ENCODE peak calls at places on chromosomes 1 and 21, in four cellular contexts. G is spleen, J is fibroblast of lung, Z is lower lobe of right lung. I is an unnamed sample. For H3K36me3 and H3K27me3, the result is how much of the 10 kb centered on the place peaks cover.

GRCh38 chr1:211133841-211134669 is at the start of gene KCNH1:
- DNase-seq in G (peak), J (peak), Z (peak), I (peak)

GRCh38 chr21:46056450-46056903 is 41.4 kb upstream of the COL6A2 start:
- DNase-seq in Z (peak), G (peak), J (peak), I (no peak)

GRCh38 chr1:17377325-17377953 is 5.4 kb downstream of the PADI6 start:
- DNase-seq in J (no peak), Z (no peak), G (no peak), I (no peak)

GRCh38 chr1:47424336-47424982 is 8.4 kb downstream of the FOXE3 start:
- DNase-seq in Z (no peak), J (peak), G (no peak), I (no peak)

GRCh38 chr1:155185783-155186265 is 12.2 kb downstream of the TRIM46 start:
- DNase-seq in G (no peak), Z (peak), J (no peak), I (no peak)

GRCh38 chr1:220139966-220140365 is 46.0 kb downstream of the IARS2 start:
- DNase-seq in G (no peak), J (no peak), Z (no peak), I (no peak)

GRCh38 chr1:21175670-21176581 is 771 bp downstream of the EIF4G3 start:
- DNase-seq in Z (peak), J (no peak), G (peak), I (peak)

GRCh38 chr1:67575861-67576260 is 109.1 kb upstream of the GADD45A start:
- DNase-seq in G (no peak), Z (no peak), J (peak), I (no peak)

GRCh38 chr1:220924331-220924730 is 45.1 kb downstream of the HLX start:
- DNase-seq in G (no peak), Z (no peak), J (no peak), I (no peak)

GRCh38 chr1:198278922-198279321 is 122.1 kb downstream of the NEK7 start:
- DNase-seq in G (no peak), Z (no peak), J (peak), I (no peak)

GRCh38 chr1:110559157-110559556 is 40.2 kb upstream of the KCNA10 start:
- DNase-seq in G (no peak), Z (no peak), J (no peak), I (no peak)

GRCh38 chr21:25536752-25537151 is 70.5 kb downstream of the MRPL39 start:
- DNase-seq in Z (no peak), G (no peak), J (no peak), I (no peak)

GRCh38 chr1:110580244-110580643 is 25.9 kb downstream of the KCNA2 start:
- DNase-seq in G (no peak), J (no peak), Z (no peak), I (no peak)

GRCh38 chr1:187848321-187848720 is 1019.6 kb downstream of the PLA2G4A start:
- DNase-seq in J (no peak), G (no peak), Z (no peak), I (no peak)

GRCh38 chr1:221188531-221188930 is 309.3 kb downstream of the HLX start:
- DNase-seq in J (no peak), G (no peak), Z (no peak), I (no peak)

GRCh38 chr1:54993140-54993539 is 5.6 kb upstream of the BSND start:
- DNase-seq in J (no peak), Z (no peak), G (peak), I (no peak)

GRCh38 chr1:212982430-212983152 is 32.2 kb downstream of the VASH2 start:
- DNase-seq in G (no peak), Z (no peak), J (no peak), I (no peak)

GRCh38 chr1:46021046-46021822 is 111.2 kb downstream of the PIK3R3 start:
- DNase-seq in J (no peak), G (no peak), Z (no peak), I (no peak)

GRCh38 chr1:66563094-66563800 is 29.3 kb downstream of the SGIP1 start:
- DNase-seq in Z (no peak), J (peak), G (no peak), I (no peak)

GRCh38 chr1:42420145-42420544 is 35.7 kb downstream of the ZMYND12 start:
- DNase-seq in J (no peak), G (no peak), Z (no peak), I (no peak)

GRCh38 chr1:151134396-151134795 is 12.0 kb downstream of the SEMA6C start:
- DNase-seq in G (no peak), J (no peak), Z (no peak), I (no peak)

GRCh38 chr1:39151267-39151666 is 53.2 kb upstream of the MACF1 start:
- DNase-seq in G (no peak), Z (no peak), J (no peak), I (no peak)

GRCh38 chr1:246577082-246577719 is 10.9 kb downstream of the CNST start:
- DNase-seq in G (no peak), Z (no peak), J (no peak), I (no peak)

GRCh38 chr21:43572443-43572842 is 86.8 kb downstream of the HSF2BP start:
- DNase-seq in J (no peak), G (no peak), Z (no peak), I (no peak)

GRCh38 chr1:113057006-113057405 is 16.0 kb upstream of the LRIG2 start:
- DNase-seq in G (no peak), Z (no peak), J (no peak), I (no peak)

GRCh38 chr1:228802386-228803221 is 67.3 kb downstream of the RHOU start:
- DNase-seq in G (no peak), J (no peak), Z (no peak), I (no peak)

GRCh38 chr1:38872401-38873026 is 634 bp downstream of the MYCBP start:
- DNase-seq in J (peak), G (no peak), Z (peak), I (peak)

GRCh38 chr1:145858238-145858936 is 494 bp downstream of the PIAS3 start:
- DNase-seq in G (peak), Z (peak), J (peak), I (no peak)

GRCh38 chr1:42744030-42744413 is 4.0 kb upstream of the CLDN19 start:
- DNase-seq in G (no peak), J (no peak), Z (no peak), I (no peak)

GRCh38 chr1:20110679-20111078 is 8.7 kb downstream of the PLA2G2D start:
- DNase-seq in J (peak), Z (no peak), G (no peak), I (no peak)

GRCh38 chr1:94658221-94658620 is 116.7 kb upstream of the F3 start:
- DNase-seq in Z (no peak), G (no peak), J (peak), I (no peak)

GRCh38 chr1:212853658-212854057 is 4.4 kb upstream of the FLVCR1 start:
- DNase-seq in Z (no peak), J (no peak), G (no peak), I (no peak)

GRCh38 chr1:63651110-63651776 is 58.0 kb downstream of the PGM1 start:
- DNase-seq in G (no peak), Z (no peak), J (peak), I (peak)

GRCh38 chr21:41725421-41726021 is 41.3 kb downstream of the RIPK4 start:
- DNase-seq in Z (no peak), G (no peak), J (no peak), I (no peak)

GRCh38 chr1:27602510-27603319 is 1.2 kb downstream of the AHDC1 start:
- DNase-seq in J (no peak), Z (peak), G (peak), I (peak)

GRCh38 chr1:31575373-31576140 is 758 bp upstream of the TINAGL1 start:
- DNase-seq in Z (peak), J (no peak), G (no peak), I (no peak)

GRCh38 chr1:244329591-244330317 is 122.0 kb downstream of the ADSS2 start:
- DNase-seq in J (no peak), G (no peak), Z (no peak), I (no peak)

GRCh38 chr21:44696572-44696971 is 400 bp upstream of the KRTAP10-12 start:
- DNase-seq in Z (no peak), G (no peak), J (no peak), I (no peak)

GRCh38 chr1:100622966-100623762 is 85.2 kb downstream of the GPR88 start:
- DNase-seq in J (peak), G (no peak), Z (no peak), I (no peak)
- H3K27ac ChIP-seq in J (peak), G (no peak), Z (no peak), I (no peak)

GRCh38 chr21:34091607-34092006 is 18.2 kb downstream of the MRPS6 start:
- DNase-seq in Z (no peak), G (no peak), J (no peak), I (no peak)

GRCh38 chr21:34086887-34087306 is 13.5 kb downstream of the MRPS6 start:
- DNase-seq in Z (no peak), J (no peak), G (no peak), I (no peak)

GRCh38 chr21:34085129-34085528 is 11.8 kb downstream of the MRPS6 start:
- DNase-seq in J (no peak), Z (no peak), G (no peak), I (no peak)

GRCh38 chr21:34091032-34091431 is 17.7 kb downstream of the MRPS6 start:
- DNase-seq in G (no peak), J (no peak), Z (no peak), I (no peak)

GRCh38 chr21:34088752-34089151 is 15.4 kb downstream of the MRPS6 start:
- DNase-seq in J (no peak), Z (no peak), G (no peak), I (no peak)
- H3K36me3 ChIP-seq in J (under half), Z (under half), G (under half), I (under half)

GRCh38 chr1:167633258-167633944 is 3.4 kb downstream of the RCSD1 start:
- DNase-seq in G (no peak), Z (no peak), J (no peak), I (no peak)
- H3K27me3 ChIP-seq in G (under half), Z (under half), J (under half), I (under half)

GRCh38 chr1:159187647-159188374 is 16.4 kb downstream of the CADM3 start:
- DNase-seq in Z (no peak), J (no peak), G (no peak), I (no peak)

GRCh38 chr1:159185121-159185520 is 13.7 kb downstream of the CADM3 start:
- DNase-seq in Z (no peak), G (no peak), J (no peak), I (no peak)

GRCh38 chr1:159188375-159188788 is 16.3 kb upstream of the ACKR1 start:
- DNase-seq in Z (peak), G (peak), J (peak), I (no peak)

DNA sequence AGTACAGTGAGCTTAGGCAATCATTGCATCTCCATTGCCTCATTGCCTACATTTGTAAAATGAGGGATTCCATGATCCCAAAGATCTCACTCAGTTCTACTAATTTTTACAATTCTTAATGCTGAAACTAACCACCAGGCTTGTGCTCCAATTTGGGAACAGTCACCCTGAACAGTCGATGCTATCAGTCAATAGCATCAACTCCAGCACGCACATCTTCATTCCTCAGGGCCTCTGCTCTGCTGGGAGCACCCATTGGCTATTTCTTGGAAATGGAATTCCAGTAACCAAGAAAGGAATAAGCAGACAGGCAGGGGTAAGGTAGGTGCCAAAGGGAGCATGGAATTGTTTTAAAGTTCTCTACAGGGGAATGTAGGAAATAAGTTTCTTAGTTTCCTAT is 14.2 kb upstream of the ACKR1 start:
- DNase-seq in G (no peak), Z (no peak), J (no peak), I (no peak)
- H3K27ac ChIP-seq in G (no peak), Z (no peak), J (no peak), I (no peak)

GRCh38 chr1:207311888-207312603 is 9.4 kb upstream of the CD55 start:
- DNase-seq in Z (no peak), J (no peak), G (no peak), I (no peak)
- H3K36me3 ChIP-seq in Z (under half), J (under half), G (under half), I (under half)

GRCh38 chr1:162305969-162306368 is 70.7 kb downstream of the SPATA46 start:
- DNase-seq in G (no peak), J (peak), Z (no peak), I (no peak)
- H3K27me3 ChIP-seq in G (under half), J (under half), Z (under half), I (under half)

DNA sequence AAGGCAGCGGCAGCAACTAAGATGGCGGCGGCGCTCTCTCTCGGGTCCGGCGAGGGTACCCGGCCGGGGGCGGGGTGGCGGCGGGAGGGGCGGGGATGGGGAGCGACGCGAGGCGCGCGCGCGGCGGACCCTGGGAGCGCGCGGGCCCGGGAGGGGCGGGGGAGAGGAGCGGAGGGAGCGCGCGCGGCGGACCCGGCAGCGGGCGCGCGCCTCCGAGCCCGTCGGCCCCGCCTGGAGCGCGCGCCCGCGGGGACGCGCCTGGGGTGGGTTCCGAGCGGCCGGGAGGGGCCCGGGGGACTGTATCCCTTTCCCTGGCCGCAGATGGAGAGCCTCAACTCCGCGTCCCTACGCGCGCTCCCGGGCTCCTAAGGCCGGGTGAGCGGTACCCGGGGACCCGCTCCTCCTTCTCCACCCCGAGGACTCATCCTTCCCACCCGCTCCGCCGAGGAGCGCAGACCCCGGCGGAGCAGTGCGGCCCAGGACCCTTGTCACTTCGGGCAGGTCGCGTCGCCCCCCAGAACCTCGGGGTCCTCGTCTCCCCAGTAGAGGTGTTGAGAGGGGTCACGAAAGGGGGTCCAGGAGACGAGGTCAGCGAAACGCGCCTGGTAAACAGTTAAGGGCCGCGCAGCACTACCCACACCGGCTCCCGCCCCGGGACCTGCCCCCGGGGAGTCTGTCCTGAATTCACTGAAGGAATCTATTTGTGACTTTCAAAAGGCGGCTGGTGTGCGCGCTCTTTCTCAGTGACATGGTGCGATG is at the start of gene CLSTN1:
- DNase-seq in G (peak), Z (peak), J (peak), I (peak)
- H3K27ac ChIP-seq in G (peak), Z (peak), J (peak), I (peak)

DNA sequence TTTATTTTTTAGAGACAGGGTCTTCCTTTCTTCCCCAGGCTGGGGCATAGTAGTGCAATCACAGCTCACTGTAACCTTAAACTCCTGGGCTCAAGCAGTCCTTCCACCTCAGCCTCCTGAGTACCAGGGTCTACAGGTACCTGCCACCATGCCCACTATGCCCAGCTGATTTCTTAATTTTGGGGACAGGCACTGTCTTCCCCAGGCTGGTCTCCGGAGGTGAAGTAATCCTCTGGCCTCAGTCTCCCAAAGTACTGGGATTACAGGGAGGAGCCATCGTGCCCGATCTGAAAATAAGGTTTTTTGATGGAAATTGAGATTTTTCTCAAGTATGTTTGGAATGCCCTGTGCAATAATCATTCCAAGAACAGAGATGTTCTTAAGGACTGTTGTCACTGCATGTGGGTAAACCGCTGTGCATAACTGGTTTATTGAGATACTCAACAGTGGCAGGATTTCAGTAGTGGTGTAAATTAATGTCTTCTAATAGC is 934 bp upstream of the MSH4 start:
- DNase-seq in G (no peak), Z (no peak), J (no peak), I (no peak)
- H3K36me3 ChIP-seq in G (half or more), Z (half or more), J (under half), I (under half)